ENCODE peak calls at places on chromosome 22, in seven cellular contexts. O, P, U, S, I, V and J are unnamed samples.

GRCh38 chr22:16776088-16776487 is 49.1 kb downstream of the XKR3 start:
- DNase-seq in O (no peak), P (no peak), U (no peak), S (no peak), I (no peak), V (no peak), J (no peak)

GRCh38 chr22:32600184-32600583 is 125.6 kb downstream of the FBXO7 start:
- DNase-seq in O (no peak), P (no peak), U (no peak), S (no peak), I (no peak), V (no peak), J (no peak)

GRCh38 chr22:27074016-27074415 is 416.6 kb downstream of the MIAT start:
- DNase-seq in O (no peak), P (no peak), U (no peak), S (no peak), I (no peak), V (no peak), J (no peak)

GRCh38 chr22:45977551-45978274 is 751 bp upstream of the WNT7B start:
- DNase-seq in O (no peak), P (no peak), U (no peak), S (no peak), I (no peak), V (no peak), J (no peak)

GRCh38 chr22:17792854-17793434 is 18.7 kb upstream of the BID start:
- DNase-seq in O (no peak), P (no peak), U (no peak), S (no peak), I (no peak), V (no peak), J (no peak)

GRCh38 chr22:18033204-18033998 is 9.0 kb upstream of the MICAL3 start:
- DNase-seq in O (no peak), P (no peak), U (no peak), S (no peak), I (no peak), V (no peak), J (peak)

GRCh38 chr22:42994917-42995562 is 19.9 kb downstream of the PACSIN2 start:
- DNase-seq in O (peak), P (peak), U (no peak), S (peak), I (peak), V (no peak), J (peak)

GRCh38 chr22:35970601-35971417 is 57.8 kb downstream of the RBFOX2 start:
- DNase-seq in O (no peak), P (no peak), U (no peak), S (no peak), I (no peak), V (no peak), J (no peak)

GRCh38 chr22:43014062-43014875 is 680 bp downstream of the PACSIN2 start:
- DNase-seq in O (no peak), P (peak), U (peak), S (peak), I (peak), V (peak), J (peak)

GRCh38 chr22:19914201-19914943 is 27.2 kb upstream of the COMT start:
- DNase-seq in O (no peak), P (no peak), U (no peak), S (no peak), I (no peak), V (no peak), J (no peak)

GRCh38 chr22:19849800-19850481 is 4.7 kb downstream of the GNB1L start:
- DNase-seq in O (no peak), P (peak), U (no peak), S (peak), I (no peak), V (no peak), J (no peak)

GRCh38 chr22:38289583-38290082 is 16.8 kb upstream of the TMEM184B start:
- DNase-seq in O (no peak), P (no peak), U (no peak), S (no peak), I (no peak), V (no peak), J (no peak)

GRCh38 chr22:48748113-48748859 is 1079.4 kb downstream of the BRD1 start:
- DNase-seq in O (no peak), P (no peak), U (no peak), S (peak), I (no peak), V (no peak), J (no peak)

GRCh38 chr22:36144886-36145541 is 15.5 kb downstream of the APOL3 start:
- DNase-seq in O (peak), P (peak), U (peak), S (peak), I (peak), V (peak), J (peak)

GRCh38 chr22:42269407-42270177 is 861 bp downstream of the TCF20 start:
- DNase-seq in O (no peak), P (peak), U (peak), S (peak), I (peak), V (peak), J (peak)

GRCh38 chr22:19085233-19086043 is 36.8 kb downstream of the DGCR2 start:
- DNase-seq in O (no peak), P (no peak), U (no peak), S (no peak), I (peak), V (no peak), J (no peak)

GRCh38 chr22:36822581-36822980 is 5.7 kb upstream of the PVALB start:
- DNase-seq in O (no peak), P (no peak), U (no peak), S (no peak), I (no peak), V (no peak), J (no peak)

GRCh38 chr22:21650823-21651520 is 8.9 kb downstream of the SDF2L1 start:
- DNase-seq in O (no peak), P (no peak), U (no peak), S (no peak), I (no peak), V (no peak), J (no peak)

GRCh38 chr22:21651521-21652009 is 9.5 kb downstream of the SDF2L1 start:
- DNase-seq in O (no peak), P (no peak), U (no peak), S (no peak), I (no peak), V (no peak), J (no peak)

GRCh38 chr22:21650280-21650679 is 8.2 kb downstream of the SDF2L1 start:
- DNase-seq in O (no peak), P (no peak), U (no peak), S (no peak), I (no peak), V (no peak), J (no peak)

GRCh38 chr22:21652010-21652546 is 10.0 kb downstream of the SDF2L1 start:
- DNase-seq in O (peak), P (peak), U (peak), S (peak), I (peak), V (peak), J (peak)

DNA sequence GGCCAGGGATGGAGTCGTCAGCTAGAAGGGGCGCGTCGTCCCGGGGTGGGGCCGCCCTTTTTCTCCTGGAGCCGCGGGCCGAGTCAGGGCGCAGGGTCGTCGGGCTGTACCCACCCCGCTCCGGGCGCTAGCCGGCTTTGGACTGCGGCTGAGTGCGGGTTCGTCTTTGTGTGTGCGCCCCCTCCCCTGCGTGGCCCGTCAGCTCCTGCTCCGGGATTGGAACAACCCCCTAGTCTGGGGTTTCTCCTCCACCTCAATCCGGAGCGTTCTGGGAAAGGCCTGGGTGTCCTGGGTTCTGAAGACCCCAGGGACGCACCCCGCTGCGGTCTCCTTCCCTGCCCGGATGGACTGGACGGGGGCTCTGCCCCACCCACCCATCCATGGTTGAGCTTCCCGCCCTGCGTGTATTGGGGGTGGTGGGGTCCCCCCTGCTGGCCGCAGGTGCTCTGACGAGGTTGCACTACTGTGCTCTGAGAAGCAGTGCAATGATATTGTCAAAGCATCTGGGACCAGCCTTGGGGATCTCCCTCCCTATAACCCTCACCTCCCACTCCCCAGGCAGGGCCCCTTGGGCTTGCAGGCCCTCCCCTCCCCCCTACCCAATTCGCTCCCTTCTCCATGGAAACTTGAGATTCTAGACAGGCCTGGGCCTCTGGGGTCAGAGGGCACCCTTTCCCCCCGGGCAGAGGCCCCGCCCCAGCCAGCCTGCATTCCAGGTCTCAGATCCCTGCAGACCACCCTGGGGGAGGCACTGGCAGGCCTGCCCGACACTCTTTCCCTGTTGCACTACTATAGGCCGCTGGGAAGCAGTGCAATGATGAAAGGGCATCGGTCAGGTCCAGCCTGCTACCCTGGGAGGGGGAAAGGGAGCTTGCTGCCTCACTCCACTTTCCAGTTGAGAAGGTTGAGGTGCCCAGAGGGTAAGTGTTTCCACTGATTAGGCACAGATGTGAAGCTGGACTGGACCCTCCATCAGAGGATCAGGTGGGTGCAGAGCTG is 10.7 kb downstream of the SDF2L1 start:
- DNase-seq in O (no peak), P (no peak), U (no peak), S (no peak), I (no peak), V (no peak), J (no peak)
- H3K4me3 ChIP-seq in O (peak), P (peak), U (peak), S (peak), I (peak), V (peak), J (peak)

GRCh38 chr22:50705851-50706351 is 32.1 kb upstream of the ACR start:
- DNase-seq in O (no peak), P (no peak), U (no peak), S (no peak), I (peak), V (no peak), J (no peak)
- H3K4me3 ChIP-seq in O (no peak), P (no peak), U (no peak), S (no peak), I (no peak), V (no peak), J (no peak)

DNA sequence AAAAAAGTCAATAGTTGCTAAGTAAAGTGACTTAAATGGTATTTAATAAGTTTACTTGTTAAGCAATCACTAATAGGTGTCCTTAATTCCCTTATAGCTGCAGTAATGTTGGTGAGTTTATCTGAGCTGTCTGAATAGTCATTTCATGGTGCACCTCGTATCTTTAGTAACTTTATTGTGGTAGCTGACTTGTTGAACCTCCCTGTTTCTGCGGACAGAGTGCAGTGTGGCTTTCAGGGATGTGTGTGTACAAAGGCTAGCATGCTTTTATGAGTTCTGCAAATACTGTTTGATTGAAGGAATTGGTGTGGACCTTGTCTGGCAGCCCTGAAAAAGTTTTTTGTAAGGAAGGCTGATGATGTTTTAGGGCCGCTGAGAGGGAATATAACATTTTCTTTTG is 2.6 kb downstream of the ZNRF3 start:
- DNase-seq in O (no peak), P (no peak), U (no peak), S (peak), I (no peak), V (no peak), J (no peak)
- H3K4me3 ChIP-seq in O (no peak), P (no peak), U (no peak), S (no peak), I (no peak), V (no peak), J (no peak)

DNA sequence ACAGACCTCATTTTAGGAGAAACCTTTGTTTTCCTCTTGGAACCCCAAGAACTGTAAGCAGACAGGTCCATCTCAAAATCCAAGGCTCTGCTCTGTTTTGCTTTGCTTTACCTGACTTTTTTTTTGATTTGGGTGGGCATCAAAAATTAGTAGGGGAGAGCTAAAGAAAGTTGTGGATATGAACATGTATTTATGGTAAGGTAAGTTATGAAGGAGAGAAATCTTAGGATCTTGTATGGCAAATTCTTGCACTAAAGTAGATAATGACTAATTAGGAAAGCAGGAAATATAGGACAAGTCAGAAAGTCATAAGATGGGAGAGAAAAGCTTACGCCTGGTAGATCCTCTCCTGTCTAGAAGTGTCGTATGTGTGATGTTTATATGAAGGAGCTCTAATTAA is 116.1 kb upstream of the VPREB1 start:
- DNase-seq in O (no peak), P (no peak), U (no peak), S (no peak), I (no peak), V (no peak), J (no peak)
- H3K4me3 ChIP-seq in O (no peak), P (no peak), U (no peak), S (no peak), I (no peak), V (no peak), J (no peak)

GRCh38 chr22:44023404-44024287 is 456 bp upstream of the PARVB start:
- DNase-seq in O (no peak), P (no peak), U (no peak), S (peak), I (peak), V (no peak), J (peak)

GRCh38 chr22:44026066-44026629 is 2.0 kb downstream of the PARVB start:
- DNase-seq in O (no peak), P (no peak), U (no peak), S (no peak), I (no peak), V (no peak), J (no peak)

GRCh38 chr22:44026630-44027511 is 2.8 kb downstream of the PARVB start:
- DNase-seq in O (peak), P (peak), U (peak), S (peak), I (peak), V (peak), J (peak)

GRCh38 chr22:44025171-44026065 is 1.3 kb downstream of the PARVB start:
- DNase-seq in O (peak), P (peak), U (no peak), S (peak), I (no peak), V (no peak), J (no peak)

DNA sequence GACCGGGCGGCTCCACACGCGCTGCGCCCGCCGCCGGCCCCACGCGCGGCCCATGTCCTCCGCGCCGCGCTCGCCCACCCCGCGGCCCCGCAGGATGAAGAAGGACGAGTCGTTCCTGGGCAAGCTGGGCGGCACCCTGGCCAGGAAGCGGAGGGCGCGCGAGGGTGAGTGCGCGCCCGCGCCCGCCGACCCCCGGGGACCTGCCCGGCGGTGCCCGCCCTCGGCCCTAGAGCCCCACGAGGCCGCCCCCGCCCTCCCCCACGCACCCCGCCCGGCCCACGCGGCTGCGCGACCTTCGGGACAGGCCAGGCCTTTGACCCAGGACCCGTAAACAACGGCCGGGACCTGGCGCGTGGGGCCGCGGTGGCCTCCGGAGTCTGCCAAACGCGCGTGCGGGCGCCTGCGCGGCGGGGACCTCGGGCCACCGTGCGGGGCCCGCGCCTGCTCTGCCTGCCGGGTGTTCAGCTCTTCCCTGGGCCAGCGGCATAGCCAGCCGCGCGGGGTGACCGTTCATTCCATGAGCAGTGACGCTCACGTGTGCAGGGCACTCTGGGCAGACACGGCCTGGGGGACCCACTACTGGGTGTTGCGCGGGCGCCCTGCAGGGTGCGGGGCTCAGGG is at the start of gene PARVB:
- DNase-seq in O (no peak), P (no peak), U (no peak), S (no peak), I (peak), V (no peak), J (no peak)
- H3K4me3 ChIP-seq in O (peak), P (peak), U (peak), S (peak), I (peak), V (peak), J (peak)

GRCh38 chr22:25360411-25360810 is 141.0 kb downstream of the CRYBB2 start:
- DNase-seq in O (no peak), P (no peak), U (no peak), S (no peak), I (peak), V (no peak), J (peak)
- H3K4me3 ChIP-seq in O (no peak), P (no peak), U (no peak), S (no peak), I (no peak), V (no peak), J (no peak)

DNA sequence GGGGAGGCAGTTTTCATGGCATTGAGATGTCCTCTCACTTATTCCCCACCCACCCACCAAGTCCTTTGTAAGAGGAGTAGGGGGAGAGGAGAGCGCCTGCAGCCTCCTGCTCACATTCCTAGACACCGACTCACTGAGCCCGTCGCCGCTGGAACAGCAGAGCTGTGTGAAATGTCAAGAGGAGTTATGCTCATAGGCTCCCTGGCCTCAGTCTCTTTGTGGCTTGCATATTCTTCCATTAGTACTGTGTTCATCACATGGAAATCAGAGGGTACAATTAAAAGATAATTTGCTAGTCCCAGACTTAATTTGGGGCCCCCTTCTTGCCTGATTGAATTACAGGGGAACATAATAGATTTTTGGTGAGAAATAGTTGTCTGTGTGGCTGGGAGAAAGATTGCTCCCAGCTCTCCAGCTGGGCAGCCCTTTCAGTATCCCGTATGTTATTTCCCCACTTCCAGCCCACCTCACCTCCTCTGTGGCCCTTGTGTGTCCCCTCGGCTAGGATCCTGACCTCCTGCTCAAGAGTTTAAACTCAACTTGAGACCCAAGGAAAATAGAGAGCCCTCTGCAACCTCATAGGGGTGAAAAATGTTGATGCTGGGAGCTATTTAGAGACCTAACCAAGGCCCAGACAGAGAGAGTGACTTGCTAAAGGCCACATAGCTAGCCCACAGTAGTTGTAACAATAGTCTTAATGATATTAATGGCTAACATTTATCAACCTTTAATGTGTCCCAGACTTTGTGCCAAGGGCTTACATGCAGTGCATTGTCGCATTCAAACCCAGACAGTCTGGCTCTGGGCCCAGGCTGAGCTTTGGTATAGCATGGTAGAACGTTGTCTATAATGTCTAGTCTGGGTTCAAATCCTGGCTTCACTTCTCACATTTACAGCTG is 32.2 kb downstream of the LIMK2 start:
- DNase-seq in O (no peak), P (no peak), U (no peak), S (no peak), I (no peak), V (no peak), J (peak)
- H3K4me3 ChIP-seq in O (no peak), P (no peak), U (no peak), S (no peak), I (no peak), V (no peak), J (no peak)

DNA sequence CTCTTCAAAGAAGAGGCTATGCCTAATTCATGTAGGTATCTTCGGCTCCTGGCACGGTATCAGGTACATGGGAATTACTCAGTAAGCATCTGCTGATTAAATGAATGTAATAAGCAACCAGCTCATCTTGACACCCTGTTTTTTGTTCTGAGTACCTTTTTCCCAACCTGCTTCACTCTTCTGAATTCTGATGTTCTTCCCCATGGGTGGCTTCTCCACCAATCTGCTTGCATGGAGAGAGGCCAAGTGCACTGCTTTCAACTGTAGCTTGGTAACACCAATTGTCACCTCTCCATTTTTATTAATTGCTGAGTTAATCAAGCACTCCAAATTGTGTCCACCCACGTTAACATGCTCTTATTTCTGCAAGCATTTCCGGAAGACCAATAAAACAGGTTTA is 40.5 kb downstream of the LARGE1 start:
- DNase-seq in O (no peak), P (no peak), U (no peak), S (no peak), I (no peak), V (no peak), J (no peak)
- H3K4me3 ChIP-seq in O (no peak), P (no peak), U (no peak), S (no peak), I (no peak), V (no peak), J (no peak)

GRCh38 chr22:24555160-24555495 is 190 bp upstream of the GUCD1 start:
- DNase-seq in O (peak), P (peak), U (peak), S (peak), I (peak), V (peak), J (peak)
- H3K4me3 ChIP-seq in O (peak), P (peak), U (peak), S (peak), I (peak), V (peak), J (peak)